ENCODE peak calls at places on chromosomes 11 and 22, in eight cellular contexts. One of them, this sample, is unnamed.

GRCh38 chr11:65538915-65539374 is 14.1 kb downstream of the SCYL1 start:
- DNase-seq in body of pancreas: no peak
- DNase-seq in PC-3: no peak
- DNase-seq in fibroblast of lung: no peak
- DNase-seq in heart right ventricle: no peak
- DNase-seq in left ventricle myocardium inferior: no peak
- DNase-seq in Panc1: no peak
- DNase-seq in astrocyte: no peak
- DNase-seq in this sample: no peak

GRCh38 chr11:117384045-117384444 is 56.4 kb downstream of the CEP164 start:
- DNase-seq in PC-3: peak; percentile 95
- DNase-seq in Panc1: peak; percentile 86
- DNase-seq in astrocyte: peak; percentile 84
- DNase-seq in heart right ventricle: no peak
- DNase-seq in body of pancreas: no peak
- DNase-seq in fibroblast of lung: peak; percentile 90
- DNase-seq in left ventricle myocardium inferior: no peak
- DNase-seq in this sample: peak; percentile 84

GRCh38 chr11:106466441-106467190 is 389.2 kb downstream of the AASDHPPT start:
- DNase-seq in PC-3: peak; percentile 65
- DNase-seq in body of pancreas: no peak
- DNase-seq in Panc1: no peak
- DNase-seq in astrocyte: peak; percentile 93
- DNase-seq in left ventricle myocardium inferior: no peak
- DNase-seq in heart right ventricle: no peak
- DNase-seq in fibroblast of lung: peak; percentile 94
- DNase-seq in this sample: no peak

GRCh38 chr11:103736986-103737622 is 299.3 kb upstream of the DDI1 start:
- DNase-seq in body of pancreas: no peak
- DNase-seq in PC-3: no peak
- DNase-seq in Panc1: no peak
- DNase-seq in heart right ventricle: peak; percentile 49
- DNase-seq in left ventricle myocardium inferior: peak; percentile 36
- DNase-seq in astrocyte: no peak
- DNase-seq in fibroblast of lung: no peak
- DNase-seq in this sample: no peak

GRCh38 chr22:20013382-20013871 is 3.2 kb downstream of the ARVCF start:
- DNase-seq in fibroblast of lung: peak; percentile 48
- DNase-seq in body of pancreas: peak; percentile 32
- DNase-seq in astrocyte: peak; percentile 20
- DNase-seq in left ventricle myocardium inferior: peak; percentile 68
- DNase-seq in PC-3: no peak
- DNase-seq in Panc1: no peak
- DNase-seq in heart right ventricle: peak; percentile 66
- DNase-seq in this sample: no peak

GRCh38 chr11:59689015-59689414 is 20.2 kb upstream of the PATL1 start:
- DNase-seq in PC-3: no peak
- DNase-seq in body of pancreas: no peak
- DNase-seq in fibroblast of lung: no peak
- DNase-seq in astrocyte: no peak
- DNase-seq in heart right ventricle: no peak
- DNase-seq in left ventricle myocardium inferior: no peak
- DNase-seq in Panc1: no peak
- DNase-seq in this sample: no peak

GRCh38 chr11:73350908-73351636 is 25.1 kb upstream of the RELT start:
- DNase-seq in Panc1: peak; percentile 48
- DNase-seq in left ventricle myocardium inferior: peak; percentile 46
- DNase-seq in astrocyte: peak; percentile 37
- DNase-seq in PC-3: peak; percentile 81
- DNase-seq in fibroblast of lung: peak; percentile 57
- DNase-seq in heart right ventricle: no peak
- DNase-seq in body of pancreas: peak; percentile 62
- DNase-seq in this sample: no peak

GRCh38 chr11:111376453-111376871 is 2.6 kb downstream of the POU2AF1 start:
- DNase-seq in PC-3: peak; percentile 39
- DNase-seq in fibroblast of lung: no peak
- DNase-seq in Panc1: no peak
- DNase-seq in body of pancreas: no peak
- DNase-seq in astrocyte: no peak
- DNase-seq in left ventricle myocardium inferior: no peak
- DNase-seq in heart right ventricle: no peak
- DNase-seq in this sample: no peak

GRCh38 chr11:88293931-88294330 is 43.6 kb downstream of the CTSC start:
- DNase-seq in astrocyte: peak; percentile 56
- DNase-seq in body of pancreas: no peak
- DNase-seq in fibroblast of lung: peak; percentile 72
- DNase-seq in left ventricle myocardium inferior: no peak
- DNase-seq in heart right ventricle: no peak
- DNase-seq in Panc1: no peak
- DNase-seq in PC-3: no peak
- DNase-seq in this sample: no peak

GRCh38 chr22:31020334-31020733 is 51.3 kb downstream of the TUG1 start:
- DNase-seq in left ventricle myocardium inferior: no peak
- DNase-seq in PC-3: no peak
- DNase-seq in heart right ventricle: no peak
- DNase-seq in astrocyte: no peak
- DNase-seq in Panc1: no peak
- DNase-seq in fibroblast of lung: no peak
- DNase-seq in body of pancreas: no peak
- DNase-seq in this sample: no peak

GRCh38 chr22:29071261-29072045 is 1.4 kb upstream of the KREMEN1 start:
- DNase-seq in fibroblast of lung: peak; percentile 39
- DNase-seq in astrocyte: peak; percentile 20
- DNase-seq in body of pancreas: peak; percentile 50
- DNase-seq in left ventricle myocardium inferior: no peak
- DNase-seq in Panc1: no peak
- DNase-seq in PC-3: peak; percentile 20
- DNase-seq in heart right ventricle: no peak
- DNase-seq in this sample: no peak

GRCh38 chr22:29072979-29073617 is at the start of gene KREMEN1:
- DNase-seq in body of pancreas: no peak
- DNase-seq in Panc1: no peak
- DNase-seq in PC-3: no peak
- DNase-seq in heart right ventricle: peak; percentile 23
- DNase-seq in left ventricle myocardium inferior: no peak
- DNase-seq in fibroblast of lung: no peak
- DNase-seq in astrocyte: no peak
- DNase-seq in this sample: no peak

GRCh38 chr22:29074276-29074625 is 1.4 kb downstream of the KREMEN1 start:
- DNase-seq in body of pancreas: no peak
- DNase-seq in fibroblast of lung: no peak
- DNase-seq in astrocyte: no peak
- DNase-seq in Panc1: no peak
- DNase-seq in left ventricle myocardium inferior: no peak
- DNase-seq in PC-3: no peak
- DNase-seq in heart right ventricle: no peak
- DNase-seq in this sample: no peak

GRCh38 chr22:29073618-29074275 is 912 bp downstream of the KREMEN1 start:
- DNase-seq in left ventricle myocardium inferior: peak; percentile 53
- DNase-seq in Panc1: no peak
- DNase-seq in astrocyte: no peak
- DNase-seq in fibroblast of lung: peak; percentile 9
- DNase-seq in PC-3: no peak
- DNase-seq in body of pancreas: peak; percentile 47
- DNase-seq in heart right ventricle: peak; percentile 36
- DNase-seq in this sample: no peak

DNA sequence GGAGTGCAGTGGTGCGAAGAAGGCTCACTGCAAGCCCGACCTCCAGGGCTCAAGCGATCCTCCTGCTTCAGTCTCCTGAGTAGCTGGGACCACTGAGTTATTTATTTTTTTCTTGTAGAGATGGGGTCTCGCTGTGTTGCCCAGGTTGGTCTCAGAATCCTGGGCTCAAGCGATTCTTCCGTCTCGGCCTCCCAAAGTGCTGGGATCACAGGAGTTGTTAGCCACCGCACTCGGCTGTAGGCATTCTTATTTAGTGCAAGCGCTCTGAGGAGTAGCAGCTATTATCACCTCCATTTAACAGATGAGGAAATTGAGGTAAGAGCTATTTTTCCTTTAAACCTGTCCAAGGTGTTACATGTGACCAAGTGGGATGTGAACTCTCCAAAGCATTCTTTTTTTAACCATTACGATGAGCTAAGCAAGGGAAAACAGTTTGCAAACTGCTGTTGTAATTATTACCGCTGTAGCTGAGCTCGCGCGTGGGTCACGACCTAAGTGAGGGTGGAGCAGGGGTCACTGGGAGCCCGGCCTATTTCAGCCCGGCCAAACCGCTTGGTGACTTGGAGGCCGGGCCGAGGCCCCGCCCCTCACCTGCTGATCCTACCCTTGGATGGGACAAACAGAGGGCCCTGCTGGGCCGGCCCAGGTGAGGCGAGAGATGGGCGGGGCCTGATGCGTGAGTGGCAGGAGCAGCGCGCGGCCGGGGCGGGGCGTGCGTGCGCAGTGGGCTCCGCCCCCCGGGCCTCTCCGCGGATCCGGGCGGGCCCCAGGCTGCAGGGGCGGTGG is 449 bp upstream of the KREMEN1 start:
- DNase-seq in left ventricle myocardium inferior: peak; percentile 90
- DNase-seq in heart right ventricle: peak; percentile 82
- DNase-seq in PC-3: peak; percentile 89
- DNase-seq in Panc1: no peak
- DNase-seq in body of pancreas: peak; percentile 98
- DNase-seq in astrocyte: no peak
- DNase-seq in fibroblast of lung: peak; percentile 48
- DNase-seq in this sample: no peak
- H3K4me3 ChIP-seq in left ventricle myocardium inferior: peak overlapping the region; percentile 82
- H3K4me3 ChIP-seq in heart right ventricle: peak overlapping the region; percentile 54
- H3K4me3 ChIP-seq in PC-3: peak overlapping the region; percentile 47
- H3K4me3 ChIP-seq in Panc1: peak overlapping the region; percentile 44
- H3K4me3 ChIP-seq in body of pancreas: no peak overlapping the region
- H3K4me3 ChIP-seq in astrocyte: peak overlapping the region; percentile 44
- H3K4me3 ChIP-seq in fibroblast of lung: peak overlapping the region; percentile 60
- H3K4me3 ChIP-seq in this sample: peak overlapping the region; percentile 36

DNA sequence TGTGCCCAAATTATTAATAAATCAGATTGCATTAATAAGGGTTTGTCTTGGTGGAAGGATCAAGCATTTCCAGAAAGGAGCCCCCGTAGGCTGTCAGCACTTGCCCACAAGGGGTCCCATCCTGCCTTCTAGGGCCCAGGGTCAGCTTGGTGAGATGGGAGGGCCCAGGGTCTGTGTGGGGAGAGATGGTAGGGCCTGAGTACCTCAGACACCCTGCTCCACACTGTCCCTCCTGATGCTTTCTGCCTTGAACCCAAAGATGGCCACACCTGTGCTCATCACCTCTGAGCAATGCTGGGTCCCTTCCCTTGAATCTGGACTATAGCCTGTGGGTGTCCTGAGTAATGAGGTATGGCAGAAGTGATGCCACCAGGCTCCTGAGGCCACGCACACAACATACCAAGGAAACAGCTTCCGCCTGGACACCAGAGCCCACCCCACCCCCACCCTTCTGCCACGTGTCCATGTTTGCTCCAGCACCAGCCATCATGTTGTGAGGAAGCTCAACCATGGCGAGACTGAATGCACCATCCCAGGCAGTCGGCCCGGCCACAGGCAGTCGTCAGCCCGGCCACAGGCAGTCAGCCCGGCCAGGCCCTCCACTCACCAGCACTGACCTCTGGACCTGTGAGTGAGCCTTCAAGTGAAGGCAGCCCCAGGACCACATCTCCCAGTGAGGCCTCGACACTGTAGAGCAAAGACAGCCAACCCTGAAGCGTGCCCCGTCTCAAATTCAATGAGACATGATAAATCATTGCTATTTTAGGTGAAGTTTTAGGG is 6.8 kb downstream of the BET1L start:
- DNase-seq in PC-3: no peak
- DNase-seq in fibroblast of lung: no peak
- DNase-seq in left ventricle myocardium inferior: no peak
- DNase-seq in heart right ventricle: no peak
- DNase-seq in astrocyte: no peak
- DNase-seq in Panc1: no peak
- DNase-seq in body of pancreas: peak; percentile 11
- DNase-seq in this sample: no peak
- TF ChIP-seq CTCF in PC-3: no peak
- TF ChIP-seq CTCF in fibroblast of lung: no peak
- TF ChIP-seq CTCF in left ventricle myocardium inferior: no peak
- TF ChIP-seq CTCF in heart right ventricle: no peak
- TF ChIP-seq CTCF in astrocyte: no peak
- TF ChIP-seq CTCF in Panc1: no peak
- TF ChIP-seq CTCF in body of pancreas: no peak
- TF ChIP-seq CTCF in this sample: no peak

DNA sequence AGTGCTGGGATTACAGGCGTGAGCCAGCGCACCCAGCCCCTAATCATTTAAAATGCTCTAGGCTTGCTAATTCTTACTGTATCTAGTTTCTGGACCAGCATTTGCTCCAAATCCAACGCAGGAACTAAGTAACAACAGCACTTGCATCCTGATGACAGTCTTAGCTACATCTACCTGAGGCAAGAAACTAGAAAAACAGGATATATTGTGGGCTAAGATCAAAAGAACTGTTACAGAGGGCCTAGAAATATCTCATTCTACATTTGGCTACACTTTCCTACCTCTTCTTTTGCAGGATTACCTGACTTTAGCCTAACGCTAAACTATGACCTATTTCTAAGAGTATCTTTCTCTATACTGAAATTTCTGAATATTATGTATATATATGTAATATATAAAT is 7.8 kb downstream of the DCDC1 start:
- DNase-seq in PC-3: no peak
- DNase-seq in heart right ventricle: no peak
- DNase-seq in left ventricle myocardium inferior: no peak
- DNase-seq in Panc1: no peak
- DNase-seq in astrocyte: no peak
- DNase-seq in fibroblast of lung: no peak
- DNase-seq in body of pancreas: no peak
- DNase-seq in this sample: no peak
- H3K27me3 ChIP-seq in PC-3: peaks cover 30% of the 10 kb centered on the region
- H3K27me3 ChIP-seq in heart right ventricle: no peaks in the 10 kb centered on the region
- H3K27me3 ChIP-seq in left ventricle myocardium inferior: peaks cover 7% of the 10 kb centered on the region
- H3K27me3 ChIP-seq in Panc1: peaks cover 8% of the 10 kb centered on the region
- H3K27me3 ChIP-seq in astrocyte: no peaks in the 10 kb centered on the region
- H3K27me3 ChIP-seq in fibroblast of lung: no peaks in the 10 kb centered on the region
- H3K27me3 ChIP-seq in body of pancreas: no peaks in the 10 kb centered on the region
- H3K27me3 ChIP-seq in this sample: peaks cover 3% of the 10 kb centered on the region

DNA sequence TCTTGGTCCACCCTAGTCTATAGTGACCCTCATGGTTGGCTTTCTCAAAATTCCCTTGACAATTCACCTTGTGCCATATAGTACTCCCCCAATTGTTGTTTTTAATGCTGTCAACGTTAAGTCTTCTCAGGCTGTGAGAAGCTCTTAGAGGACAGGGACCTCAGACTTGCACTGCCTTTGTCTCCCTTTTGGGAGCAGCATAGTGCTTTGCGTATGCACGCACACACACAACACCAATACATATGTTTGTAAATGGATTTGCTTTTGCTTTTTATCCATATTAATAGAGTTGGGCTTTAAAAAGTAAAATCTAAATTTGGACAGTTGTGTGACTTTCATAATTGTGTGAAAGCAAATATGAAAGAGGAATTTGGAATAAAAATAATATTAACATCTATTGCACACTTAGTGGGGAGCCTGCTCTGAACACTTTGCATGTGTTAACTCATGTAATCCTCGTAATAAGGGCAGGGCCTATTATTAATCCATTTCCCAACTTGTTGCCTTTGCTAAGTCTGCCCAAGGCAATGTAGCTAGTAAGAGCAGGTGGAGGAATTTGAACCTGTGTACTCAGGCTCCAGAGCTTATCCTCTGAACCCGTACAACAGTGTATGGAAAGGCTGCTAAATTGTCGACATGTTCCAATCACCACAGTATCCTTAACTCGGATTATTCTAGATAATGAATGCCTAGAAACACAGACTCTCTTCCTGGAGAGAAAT is 257.7 kb upstream of the NARS2 start:
- DNase-seq in astrocyte: no peak
- DNase-seq in body of pancreas: no peak
- DNase-seq in fibroblast of lung: no peak
- DNase-seq in PC-3: no peak
- DNase-seq in heart right ventricle: no peak
- DNase-seq in Panc1: no peak
- DNase-seq in left ventricle myocardium inferior: no peak
- DNase-seq in this sample: no peak
- H3K4me3 ChIP-seq in astrocyte: no peak overlapping the region
- H3K4me3 ChIP-seq in body of pancreas: no peak overlapping the region
- H3K4me3 ChIP-seq in fibroblast of lung: no peak overlapping the region
- H3K4me3 ChIP-seq in PC-3: no peak overlapping the region
- H3K4me3 ChIP-seq in heart right ventricle: no peak overlapping the region
- H3K4me3 ChIP-seq in Panc1: no peak overlapping the region
- H3K4me3 ChIP-seq in left ventricle myocardium inferior: no peak overlapping the region
- H3K4me3 ChIP-seq in this sample: no peak overlapping the region

This sample was measured in BJ.